ENCODE peak calls at places on chromosomes 6 and 20, in eight cellular contexts. One of them, this sample, is unnamed.

GRCh38 chr6:16912756-16913155 is 151.5 kb upstream of the ATXN1 start:
- DNase-seq in NCI-H226: no peak
- DNase-seq in IMR-90: no peak
- DNase-seq in mucosa of descending colon: no peak
- DNase-seq in Right ventricle myocardium inferior: no peak
- DNase-seq in GM19239: no peak
- DNase-seq in stimulated activated CD8-positive, alpha-beta memory T cell treated with anti-CD3 and anti-CD28 coated beads, Interleukin-2, amount 100 ng/mL, for 1 hour: no peak
- DNase-seq in GM23248: no peak
- DNase-seq in this sample: no peak

GRCh38 chr6:72203983-72204382 is 317.6 kb downstream of the RIMS1 start:
- DNase-seq in NCI-H226: no peak
- DNase-seq in IMR-90: no peak
- DNase-seq in mucosa of descending colon: no peak
- DNase-seq in Right ventricle myocardium inferior: no peak
- DNase-seq in GM19239: no peak
- DNase-seq in stimulated activated CD8-positive, alpha-beta memory T cell treated with anti-CD3 and anti-CD28 coated beads, Interleukin-2, amount 100 ng/mL, for 1 hour: no peak
- DNase-seq in GM23248: no peak
- DNase-seq in this sample: no peak

GRCh38 chr20:22810626-22811559 is 224.2 kb upstream of the SSTR4 start:
- DNase-seq in NCI-H226: no peak
- DNase-seq in IMR-90: no peak
- DNase-seq in mucosa of descending colon: no peak
- DNase-seq in Right ventricle myocardium inferior: no peak
- DNase-seq in GM19239: no peak
- DNase-seq in stimulated activated CD8-positive, alpha-beta memory T cell treated with anti-CD3 and anti-CD28 coated beads, Interleukin-2, amount 100 ng/mL, for 1 hour: no peak
- DNase-seq in GM23248: no peak
- DNase-seq in this sample: no peak

GRCh38 chr6:53975966-53976610 is 135.2 kb upstream of the MLIP start:
- DNase-seq in NCI-H226: no peak
- DNase-seq in IMR-90: peak
- DNase-seq in mucosa of descending colon: no peak
- DNase-seq in Right ventricle myocardium inferior: no peak
- DNase-seq in GM19239: no peak
- DNase-seq in stimulated activated CD8-positive, alpha-beta memory T cell treated with anti-CD3 and anti-CD28 coated beads, Interleukin-2, amount 100 ng/mL, for 1 hour: no peak
- DNase-seq in GM23248: no peak
- DNase-seq in this sample: no peak

GRCh38 chr20:36528875-36529425 is 12.4 kb upstream of the MYL9 start:
- DNase-seq in NCI-H226: no peak
- DNase-seq in IMR-90: no peak
- DNase-seq in mucosa of descending colon: no peak
- DNase-seq in Right ventricle myocardium inferior: no peak
- DNase-seq in GM19239: no peak
- DNase-seq in stimulated activated CD8-positive, alpha-beta memory T cell treated with anti-CD3 and anti-CD28 coated beads, Interleukin-2, amount 100 ng/mL, for 1 hour: no peak
- DNase-seq in GM23248: no peak
- DNase-seq in this sample: no peak

GRCh38 chr20:59017493-59018231 is 1.6 kb upstream of the TUBB1 start:
- DNase-seq in NCI-H226: no peak
- DNase-seq in IMR-90: no peak
- DNase-seq in mucosa of descending colon: no peak
- DNase-seq in Right ventricle myocardium inferior: no peak
- DNase-seq in GM19239: no peak
- DNase-seq in stimulated activated CD8-positive, alpha-beta memory T cell treated with anti-CD3 and anti-CD28 coated beads, Interleukin-2, amount 100 ng/mL, for 1 hour: no peak
- DNase-seq in GM23248: no peak
- DNase-seq in this sample: no peak

GRCh38 chr20:50054626-50055511 is 58.1 kb downstream of the UBE2V1 start:
- DNase-seq in NCI-H226: no peak
- DNase-seq in IMR-90: peak
- DNase-seq in mucosa of descending colon: no peak
- DNase-seq in Right ventricle myocardium inferior: peak
- DNase-seq in GM19239: no peak
- DNase-seq in stimulated activated CD8-positive, alpha-beta memory T cell treated with anti-CD3 and anti-CD28 coated beads, Interleukin-2, amount 100 ng/mL, for 1 hour: no peak
- DNase-seq in GM23248: peak
- DNase-seq in this sample: no peak

GRCh38 chr6:40160826-40161225 is 226.6 kb upstream of the MOCS1 start:
- DNase-seq in NCI-H226: no peak
- DNase-seq in IMR-90: no peak
- DNase-seq in mucosa of descending colon: no peak
- DNase-seq in Right ventricle myocardium inferior: no peak
- DNase-seq in GM19239: no peak
- DNase-seq in stimulated activated CD8-positive, alpha-beta memory T cell treated with anti-CD3 and anti-CD28 coated beads, Interleukin-2, amount 100 ng/mL, for 1 hour: no peak
- DNase-seq in GM23248: peak
- DNase-seq in this sample: no peak

GRCh38 chr6:7647504-7647903 is 57.5 kb downstream of the SNRNP48 start:
- DNase-seq in NCI-H226: no peak
- DNase-seq in IMR-90: no peak
- DNase-seq in mucosa of descending colon: no peak
- DNase-seq in Right ventricle myocardium inferior: no peak
- DNase-seq in GM19239: no peak
- DNase-seq in stimulated activated CD8-positive, alpha-beta memory T cell treated with anti-CD3 and anti-CD28 coated beads, Interleukin-2, amount 100 ng/mL, for 1 hour: no peak
- DNase-seq in GM23248: no peak
- DNase-seq in this sample: no peak

GRCh38 chr6:45123023-45123422 is 205.1 kb upstream of the RUNX2 start:
- DNase-seq in NCI-H226: no peak
- DNase-seq in IMR-90: no peak
- DNase-seq in mucosa of descending colon: no peak
- DNase-seq in Right ventricle myocardium inferior: no peak
- DNase-seq in GM19239: no peak
- DNase-seq in stimulated activated CD8-positive, alpha-beta memory T cell treated with anti-CD3 and anti-CD28 coated beads, Interleukin-2, amount 100 ng/mL, for 1 hour: no peak
- DNase-seq in GM23248: no peak
- DNase-seq in this sample: no peak

GRCh38 chr20:12153616-12154015 is 235.9 kb downstream of the BTBD3 start:
- DNase-seq in NCI-H226: no peak
- DNase-seq in IMR-90: peak
- DNase-seq in mucosa of descending colon: no peak
- DNase-seq in Right ventricle myocardium inferior: no peak
- DNase-seq in GM19239: no peak
- DNase-seq in stimulated activated CD8-positive, alpha-beta memory T cell treated with anti-CD3 and anti-CD28 coated beads, Interleukin-2, amount 100 ng/mL, for 1 hour: no peak
- DNase-seq in GM23248: no peak
- DNase-seq in this sample: no peak

GRCh38 chr20:41655966-41656685 is 37.9 kb upstream of the CHD6 start:
- DNase-seq in NCI-H226: no peak
- DNase-seq in IMR-90: no peak
- DNase-seq in mucosa of descending colon: no peak
- DNase-seq in Right ventricle myocardium inferior: no peak
- DNase-seq in GM19239: no peak
- DNase-seq in stimulated activated CD8-positive, alpha-beta memory T cell treated with anti-CD3 and anti-CD28 coated beads, Interleukin-2, amount 100 ng/mL, for 1 hour: no peak
- DNase-seq in GM23248: no peak
- DNase-seq in this sample: no peak

GRCh38 chr6:85468326-85468725 is 18.4 kb downstream of the NT5E start:
- DNase-seq in NCI-H226: no peak
- DNase-seq in IMR-90: peak
- DNase-seq in mucosa of descending colon: no peak
- DNase-seq in Right ventricle myocardium inferior: no peak
- DNase-seq in GM19239: no peak
- DNase-seq in stimulated activated CD8-positive, alpha-beta memory T cell treated with anti-CD3 and anti-CD28 coated beads, Interleukin-2, amount 100 ng/mL, for 1 hour: no peak
- DNase-seq in GM23248: peak
- DNase-seq in this sample: no peak

GRCh38 chr6:127058027-127058426 is 60.4 kb upstream of the RSPO3 start:
- DNase-seq in NCI-H226: peak
- DNase-seq in IMR-90: peak
- DNase-seq in mucosa of descending colon: no peak
- DNase-seq in Right ventricle myocardium inferior: no peak
- DNase-seq in GM19239: no peak
- DNase-seq in stimulated activated CD8-positive, alpha-beta memory T cell treated with anti-CD3 and anti-CD28 coated beads, Interleukin-2, amount 100 ng/mL, for 1 hour: no peak
- DNase-seq in GM23248: no peak
- DNase-seq in this sample: no peak

GRCh38 chr6:116389357-116389756 is 18.6 kb downstream of the DSE start:
- DNase-seq in NCI-H226: no peak
- DNase-seq in IMR-90: no peak
- DNase-seq in mucosa of descending colon: no peak
- DNase-seq in Right ventricle myocardium inferior: no peak
- DNase-seq in GM19239: no peak
- DNase-seq in stimulated activated CD8-positive, alpha-beta memory T cell treated with anti-CD3 and anti-CD28 coated beads, Interleukin-2, amount 100 ng/mL, for 1 hour: no peak
- DNase-seq in GM23248: peak
- DNase-seq in this sample: no peak

GRCh38 chr6:447381-448165 is 56.0 kb downstream of the IRF4 start:
- DNase-seq in NCI-H226: no peak
- DNase-seq in IMR-90: no peak
- DNase-seq in mucosa of descending colon: no peak
- DNase-seq in Right ventricle myocardium inferior: no peak
- DNase-seq in GM19239: no peak
- DNase-seq in stimulated activated CD8-positive, alpha-beta memory T cell treated with anti-CD3 and anti-CD28 coated beads, Interleukin-2, amount 100 ng/mL, for 1 hour: no peak
- DNase-seq in GM23248: no peak
- DNase-seq in this sample: no peak

GRCh38 chr20:11826334-11826733 is 91.4 kb upstream of the BTBD3 start:
- DNase-seq in NCI-H226: no peak
- DNase-seq in IMR-90: no peak
- DNase-seq in mucosa of descending colon: no peak
- DNase-seq in Right ventricle myocardium inferior: no peak
- DNase-seq in GM19239: no peak
- DNase-seq in stimulated activated CD8-positive, alpha-beta memory T cell treated with anti-CD3 and anti-CD28 coated beads, Interleukin-2, amount 100 ng/mL, for 1 hour: no peak
- DNase-seq in GM23248: no peak
- DNase-seq in this sample: no peak

GRCh38 chr20:38680492-38681118 is 43.7 kb upstream of the SLC32A1 start:
- DNase-seq in NCI-H226: peak
- DNase-seq in IMR-90: peak
- DNase-seq in mucosa of descending colon: no peak
- DNase-seq in Right ventricle myocardium inferior: no peak
- DNase-seq in GM19239: no peak
- DNase-seq in stimulated activated CD8-positive, alpha-beta memory T cell treated with anti-CD3 and anti-CD28 coated beads, Interleukin-2, amount 100 ng/mL, for 1 hour: no peak
- DNase-seq in GM23248: peak
- DNase-seq in this sample: no peak

GRCh38 chr6:73774311-73774766 is 78.3 kb downstream of the CD109 start:
- DNase-seq in NCI-H226: peak
- DNase-seq in IMR-90: peak
- DNase-seq in mucosa of descending colon: no peak
- DNase-seq in Right ventricle myocardium inferior: peak
- DNase-seq in GM19239: no peak
- DNase-seq in stimulated activated CD8-positive, alpha-beta memory T cell treated with anti-CD3 and anti-CD28 coated beads, Interleukin-2, amount 100 ng/mL, for 1 hour: no peak
- DNase-seq in GM23248: peak
- DNase-seq in this sample: no peak

GRCh38 chr20:46089076-46089337 is 755 bp downstream of the NCOA5 start:
- DNase-seq in NCI-H226: no peak
- DNase-seq in IMR-90: peak
- DNase-seq in mucosa of descending colon: no peak
- DNase-seq in Right ventricle myocardium inferior: peak
- DNase-seq in GM19239: no peak
- DNase-seq in stimulated activated CD8-positive, alpha-beta memory T cell treated with anti-CD3 and anti-CD28 coated beads, Interleukin-2, amount 100 ng/mL, for 1 hour: no peak
- DNase-seq in GM23248: peak
- DNase-seq in this sample: no peak

GRCh38 chr6:112691289-112691688 is 344.2 kb downstream of the RFPL4B start:
- DNase-seq in NCI-H226: peak
- DNase-seq in IMR-90: peak
- DNase-seq in mucosa of descending colon: no peak
- DNase-seq in Right ventricle myocardium inferior: no peak
- DNase-seq in GM19239: no peak
- DNase-seq in stimulated activated CD8-positive, alpha-beta memory T cell treated with anti-CD3 and anti-CD28 coated beads, Interleukin-2, amount 100 ng/mL, for 1 hour: no peak
- DNase-seq in GM23248: peak
- DNase-seq in this sample: peak

GRCh38 chr20:23021541-23021940 is 13.6 kb upstream of the SSTR4 start:
- DNase-seq in NCI-H226: no peak
- DNase-seq in IMR-90: no peak
- DNase-seq in mucosa of descending colon: no peak
- DNase-seq in Right ventricle myocardium inferior: no peak
- DNase-seq in GM19239: no peak
- DNase-seq in stimulated activated CD8-positive, alpha-beta memory T cell treated with anti-CD3 and anti-CD28 coated beads, Interleukin-2, amount 100 ng/mL, for 1 hour: no peak
- DNase-seq in GM23248: no peak
- DNase-seq in this sample: no peak

This sample was measured in body of pancreas.